ENCODE peak calls at places on chromosome 14, in seven cellular contexts. A, F, J, P, O, B and H are unnamed samples.
A peak's percentile ranks its signal among the peaks of the same experiment; 100 is the strongest.

GRCh38 chr14:70642313-70643235 is 858 bp downstream of the TTC9 start:
- DNase-seq in O (no peak), J (peak; percentile 22), F (no peak), P (no peak), B (no peak), A (no peak), H (no peak)

GRCh38 chr14:99015833-99016232 is 256.2 kb downstream of the BCL11B start:
- DNase-seq in J (no peak), F (no peak), P (no peak), O (no peak), A (no peak), B (no peak), H (no peak)

GRCh38 chr14:86712176-86712575 is 1182.2 kb downstream of the FLRT2 start:
- DNase-seq in O (no peak), A (peak; percentile 10), B (no peak), F (no peak), J (no peak), P (no peak), H (no peak)

GRCh38 chr14:93464271-93464670 is 33.5 kb downstream of the UNC79 start:
- DNase-seq in B (no peak), O (no peak), P (no peak), A (no peak), F (no peak), J (no peak), H (no peak)

GRCh38 chr14:64762044-64763034 is 58.1 kb downstream of the PLEKHG3 start:
- DNase-seq in O (peak; percentile 84), J (peak; percentile 86), P (no peak), A (peak; percentile 35), B (peak; percentile 89), F (no peak), H (peak; percentile 84)

GRCh38 chr14:97723834-97724770 is 926.9 kb downstream of the VRK1 start:
- DNase-seq in J (no peak), F (no peak), A (no peak), P (no peak), O (no peak), B (no peak), H (no peak)

GRCh38 chr14:89563503-89563902 is 146.5 kb upstream of the FOXN3 start:
- DNase-seq in O (no peak), P (no peak), F (no peak), B (no peak), J (no peak), A (no peak), H (no peak)

GRCh38 chr14:75293920-75294648 is 15.5 kb downstream of the FOS start:
- DNase-seq in F (no peak), J (peak; percentile 96), O (peak; percentile 93), B (peak; percentile 98), A (peak; percentile 91), P (peak; percentile 98), H (peak; percentile 98)

GRCh38 chr14:71773900-71774481 is 158.2 kb upstream of the RGS6 start:
- DNase-seq in J (no peak), F (no peak), P (no peak), A (no peak), B (no peak), O (no peak), H (no peak)

GRCh38 chr14:87794566-87794965 is 198.4 kb downstream of the GALC start:
- DNase-seq in P (no peak), F (no peak), J (no peak), A (no peak), B (no peak), O (no peak), H (no peak)

GRCh38 chr14:92500491-92500941 is 13.1 kb upstream of the RIN3 start:
- DNase-seq in P (peak; percentile 37), O (no peak), B (no peak), A (peak; percentile 67), F (no peak), J (peak; percentile 70), H (no peak)

GRCh38 chr14:80956922-80957321 is 1.5 kb downstream of the TSHR start:
- DNase-seq in F (no peak), B (peak; percentile 13), O (no peak), J (no peak), A (no peak), P (no peak), H (no peak)

GRCh38 chr14:70789361-70789760 is 20.0 kb downstream of the MAP3K9 start:
- DNase-seq in A (no peak), B (no peak), O (no peak), F (no peak), J (peak; percentile 68), P (no peak), H (peak; percentile 64)

GRCh38 chr14:69613312-69614073 is 2.1 kb downstream of the SUSD6 start:
- DNase-seq in F (no peak), O (no peak), J (no peak), A (no peak), P (no peak), B (no peak), H (no peak)

GRCh38 chr14:68780358-68781160 is 12.3 kb downstream of the ZFP36L1 start:
- DNase-seq in J (peak; percentile 88), B (peak; percentile 83), A (no peak), F (no peak), P (peak; percentile 55), O (no peak), H (peak; percentile 78)

GRCh38 chr14:55092326-55092725 is 36.7 kb upstream of the LGALS3 start:
- DNase-seq in J (no peak), P (no peak), B (no peak), A (no peak), F (no peak), O (no peak), H (no peak)

GRCh38 chr14:84493779-84494178 is 1036.2 kb upstream of the FLRT2 start:
- DNase-seq in P (no peak), F (no peak), A (no peak), B (no peak), O (no peak), J (no peak), H (no peak)

GRCh38 chr14:45253070-45253753 is at the start of gene MIS18BP1:
- DNase-seq in A (peak; percentile 96), P (peak; percentile 98), J (peak; percentile 98), B (peak; percentile 97), O (peak; percentile 96), F (peak; percentile 83), H (peak; percentile 97)

GRCh38 chr14:103391048-103391447 is 5.8 kb downstream of the MARK3 start:
- DNase-seq in F (no peak), B (no peak), A (peak; percentile 44), J (no peak), P (no peak), O (no peak), H (peak; percentile 39)

GRCh38 chr14:59482471-59483331 is 1.5 kb downstream of the L3HYPDH start:
- DNase-seq in A (peak; percentile 58), P (peak; percentile 52), J (peak; percentile 38), F (no peak), B (peak; percentile 52), O (peak; percentile 12), H (peak; percentile 71)

GRCh38 chr14:59482120-59482434 is 2.1 kb downstream of the L3HYPDH start:
- DNase-seq in O (no peak), P (no peak), B (no peak), J (no peak), A (no peak), F (no peak), H (no peak)

GRCh38 chr14:59484611-59485174 is 376 bp downstream of the JKAMP start:
- DNase-seq in P (no peak), B (no peak), A (no peak), F (no peak), O (no peak), J (no peak), H (no peak)

GRCh38 chr14:59483819-59484610 is at the start of the genes JKAMP and L3HYPDH:
- DNase-seq in J (peak; percentile 99), O (peak; percentile 96), F (peak; percentile 85), B (peak; percentile 97), P (peak; percentile 99), A (peak; percentile 92), H (peak; percentile 97)

DNA sequence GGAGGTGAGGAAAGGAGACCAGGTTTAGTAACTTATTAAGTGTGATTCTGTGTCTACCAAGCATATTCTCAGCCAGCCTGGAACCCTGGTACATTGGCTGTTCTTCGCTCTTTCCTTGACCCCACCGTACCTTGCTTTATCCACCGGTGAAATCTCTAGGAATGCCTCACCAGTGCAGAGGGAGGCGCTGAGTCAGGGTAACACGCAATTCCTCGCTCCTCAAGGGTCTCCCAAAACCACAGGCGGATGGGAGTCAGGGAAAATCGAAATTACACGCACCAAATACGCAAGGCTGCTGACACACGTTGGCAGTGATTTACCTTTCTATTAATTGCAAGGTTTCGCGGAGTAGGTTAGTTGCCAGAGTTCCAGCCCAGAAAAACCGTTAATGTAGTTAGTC is 848 bp downstream of the L3HYPDH start:
- DNase-seq in A (no peak), O (no peak), P (peak; percentile 45), F (no peak), J (no peak), B (no peak), H (peak; percentile 45)
- H3K4me1 ChIP-seq in A (peaks cover 46% of the 10 kb centered on the region), O (no peaks in the 10 kb centered on the region), P (peaks cover 23% of the 10 kb centered on the region), F (no peaks in the 10 kb centered on the region), J (peaks cover 33% of the 10 kb centered on the region), B (peaks cover 50% of the 10 kb centered on the region), H (peaks cover 74% of the 10 kb centered on the region)

GRCh38 chr14:58428011-58428807 is 690 bp downstream of the KIAA0586 start:
- DNase-seq in A (peak; percentile 56), P (no peak), J (peak; percentile 22), O (no peak), B (peak; percentile 14), F (no peak), H (peak; percentile 17)

GRCh38 chr14:58430156-58430555 is 2.6 kb downstream of the KIAA0586 start:
- DNase-seq in O (no peak), P (no peak), B (no peak), J (no peak), A (no peak), F (no peak), H (no peak)

GRCh38 chr14:58427289-58428010 is at the start of the genes KIAA0586 and TIMM9:
- DNase-seq in F (peak; percentile 84), J (peak; percentile 96), P (peak; percentile 96), B (peak; percentile 98), A (peak; percentile 97), O (peak; percentile 92), H (peak; percentile 97)

DNA sequence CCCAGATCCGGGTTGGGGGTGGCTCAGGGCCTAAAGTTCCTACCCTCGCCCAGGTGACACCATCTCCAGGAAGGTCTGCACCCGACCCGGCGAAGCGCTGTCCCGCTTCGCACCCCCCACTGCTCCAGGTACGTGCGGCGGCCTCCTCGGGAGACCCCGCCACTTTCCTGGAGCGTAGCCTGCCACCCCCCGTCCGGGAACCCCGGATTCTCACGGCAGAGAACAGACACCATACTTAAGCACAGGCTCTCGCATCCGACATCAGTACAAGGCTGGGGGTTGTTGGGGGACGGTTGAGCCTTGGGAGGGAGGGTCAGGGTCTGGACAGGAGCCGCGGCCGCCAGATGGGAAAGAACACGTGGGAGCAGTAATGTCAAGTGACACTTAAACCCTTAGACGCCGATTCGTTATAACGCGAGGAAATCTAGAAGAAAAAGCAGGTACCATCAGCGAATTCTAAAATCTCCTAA is 477 bp downstream of the TIMM9 start:
- DNase-seq in P (peak; percentile 68), A (peak; percentile 56), B (peak; percentile 58), F (peak; percentile 13), O (peak; percentile 34), J (peak; percentile 74), H (peak; percentile 62)
- TF ChIP-seq POLR2A in P (no peak), A (no peak), B (no peak), F (peak; percentile 14), O (no peak), J (no peak), H (no peak)

GRCh38 chr14:36658091-36659009 is 3.3 kb upstream of the PAX9 start:
- DNase-seq in B (no peak), A (no peak), J (no peak), F (no peak), P (no peak), O (no peak), H (no peak)
- TF ChIP-seq CTCF in B (no peak), A (peak; percentile 15), J (no peak), F (no peak), P (no peak), O (no peak), H (no peak)

GRCh38 chr14:61596985-61597384 is 98.3 kb upstream of the HIF1A start:
- DNase-seq in A (no peak), P (no peak), J (no peak), F (no peak), B (no peak), O (no peak), H (no peak)
- H3K4me1 ChIP-seq in A (peaks cover 36% of the 10 kb centered on the region), P (no peaks in the 10 kb centered on the region), J (peaks cover 5% of the 10 kb centered on the region), F (peaks cover 2% of the 10 kb centered on the region), B (peaks cover 13% of the 10 kb centered on the region), O (no peaks in the 10 kb centered on the region), H (peaks cover 6% of the 10 kb centered on the region)